ENCODE peak calls at places on chromosomes 3 and 15, in six cellular contexts. E is 8988T; I is astrocyte of the cerebellum; D is Daoy; P is stimulated activated CD8-positive, alpha-beta memory T cell treated with anti-CD3 and anti-CD28 coated beads, Interleukin-12 subunit alpha, Interleukin-12 subunit beta, amount 100 ng/mL, for 4 hours; R is stimulated activated CD4-positive, alpha-beta T cell treated with anti-CD3 and anti-CD28 coated beads, Interleukin-12 subunit alpha, Interleukin-12 subunit beta, amount 100 ng/mL, for 48 hours. O is an unnamed sample.

GRCh38 chr3:57952208-57952631 is 56.0 kb upstream of the FLNB start:
- DNase-seq in P (no peak), R (no peak), E (no peak), D (peak; percentile 69), I (peak; percentile 73), O (no peak)

GRCh38 chr15:98958918-98959639 is 48.5 kb downstream of the PGPEP1L start:
- DNase-seq in P (no peak), D (no peak), I (no peak), E (no peak), R (no peak), O (no peak)

GRCh38 chr15:86235667-86236066 is 156.0 kb downstream of the AGBL1 start:
- DNase-seq in R (no peak), E (no peak), P (no peak), D (no peak), I (no peak), O (no peak)

GRCh38 chr3:131561511-131561910 is 58.7 kb upstream of the MRPL3 start:
- DNase-seq in D (no peak), I (peak; percentile 56), P (no peak), E (no peak), R (no peak), O (no peak)

GRCh38 chr3:133843634-133844033 is 38.0 kb downstream of the SRPRB start:
- DNase-seq in P (no peak), D (peak; percentile 25), E (no peak), I (peak; percentile 16), R (no peak), O (no peak)

GRCh38 chr3:107810195-107811071 is 280.4 kb downstream of the CD47 start:
- DNase-seq in I (no peak), E (no peak), R (no peak), D (no peak), P (no peak), O (no peak)

GRCh38 chr3:64456674-64457073 is 231.1 kb downstream of the ADAMTS9 start:
- DNase-seq in E (no peak), D (no peak), P (no peak), I (no peak), R (no peak), O (no peak)

GRCh38 chr3:69838696-69839515 is 99.6 kb downstream of the MITF start:
- DNase-seq in D (no peak), P (no peak), E (no peak), R (no peak), I (no peak), O (no peak)

GRCh38 chr3:183180105-183180763 is 17.7 kb upstream of the LAMP3 start:
- DNase-seq in I (no peak), E (no peak), R (no peak), P (no peak), D (no peak), O (no peak)

GRCh38 chr15:83956887-83957286 is 278.7 kb upstream of the GOLGA6L4 start:
- DNase-seq in E (no peak), D (no peak), P (no peak), I (no peak), R (no peak), O (no peak)

GRCh38 chr15:52678468-52679231 is 538 bp downstream of the ATOSA start:
- DNase-seq in E (peak; percentile 5), I (no peak), P (peak; percentile 31), R (peak; percentile 20), D (peak; percentile 80), O (peak; percentile 65)

GRCh38 chr3:53581671-53582070 is 87.3 kb downstream of the CACNA1D start:
- DNase-seq in P (no peak), I (no peak), R (no peak), D (peak; percentile 28), E (no peak), O (no peak)

GRCh38 chr3:79424811-79425210 is 343.0 kb downstream of the ROBO1 start:
- DNase-seq in R (no peak), D (no peak), E (no peak), I (no peak), P (no peak), O (no peak)

GRCh38 chr3:126365351-126366274 is 8.4 kb upstream of the KLF15 start:
- DNase-seq in R (no peak), D (no peak), E (no peak), P (no peak), I (no peak), O (no peak)

GRCh38 chr3:197465996-197466549 is 89.7 kb downstream of the BDH1 start:
- DNase-seq in I (no peak), E (no peak), R (no peak), D (peak; percentile 53), P (no peak), O (no peak)

GRCh38 chr3:195129644-195130492 is 141.1 kb downstream of the XXYLT1 start:
- DNase-seq in I (no peak), D (no peak), P (no peak), E (no peak), R (peak; percentile 25), O (no peak)

GRCh38 chr15:91967935-91968605 is 114.6 kb downstream of the SLCO3A1 start:
- DNase-seq in E (no peak), P (no peak), R (no peak), D (no peak), I (no peak), O (no peak)

GRCh38 chr3:44649709-44650108 is 1.2 kb downstream of the ZNF35 start:
- DNase-seq in I (no peak), D (no peak), P (no peak), R (no peak), E (no peak), O (no peak)

GRCh38 chr3:125512135-125512920 is 7.7 kb downstream of the SNX4 start:
- DNase-seq in R (peak; percentile 37), D (peak; percentile 28), P (no peak), I (no peak), E (no peak), O (no peak)

GRCh38 chr3:14725015-14725431 is 50.1 kb downstream of the C3orf20 start:
- DNase-seq in R (no peak), I (no peak), E (no peak), P (no peak), D (no peak), O (no peak)

GRCh38 chr3:94069242-94069813 is 6.5 kb downstream of the NSUN3 start:
- DNase-seq in D (no peak), I (no peak), P (no peak), R (no peak), E (no peak), O (no peak)

GRCh38 chr3:106198828-106199194 is 330.0 kb upstream of the CBLB start:
- DNase-seq in E (no peak), I (no peak), D (no peak), P (no peak), R (no peak), O (no peak)

GRCh38 chr15:58361291-58361759 is 70.5 kb upstream of the LIPC start:
- DNase-seq in I (peak; percentile 74), P (no peak), R (no peak), E (no peak), D (peak; percentile 79), O (no peak)

GRCh38 chr3:173799073-173799830 is 401.7 kb downstream of the NLGN1 start:
- DNase-seq in I (no peak), R (no peak), P (no peak), D (no peak), E (no peak), O (no peak)

GRCh38 chr3:31911124-31911523 is 69.9 kb downstream of the OSBPL10 start:
- DNase-seq in R (no peak), D (no peak), I (no peak), P (no peak), E (no peak), O (no peak)

GRCh38 chr3:152417181-152417580 is 148.5 kb downstream of the MBNL1 start:
- DNase-seq in D (no peak), P (no peak), I (no peak), R (no peak), E (no peak), O (no peak)

GRCh38 chr15:96888764-96889163 is 558.3 kb downstream of the NR2F2 start:
- DNase-seq in D (no peak), E (no peak), P (no peak), I (no peak), R (no peak), O (no peak)

GRCh38 chr3:50639055-50639494 is 22.1 kb downstream of the MAPKAPK3 start:
- DNase-seq in D (peak; percentile 79), E (no peak), P (no peak), I (peak; percentile 37), R (no peak), O (no peak)

GRCh38 chr3:179506792-179507191 is 55.5 kb upstream of the GNB4 start:
- DNase-seq in D (no peak), R (no peak), P (no peak), E (no peak), I (no peak), O (no peak)

GRCh38 chr15:66935688-66936087 is 129.7 kb upstream of the SMAD3 start:
- DNase-seq in I (no peak), P (no peak), R (no peak), E (no peak), D (no peak), O (peak; percentile 2)

GRCh38 chr15:49309889-49310288 is 113.2 kb upstream of the FGF7 start:
- DNase-seq in D (no peak), E (no peak), I (no peak), P (no peak), R (no peak), O (no peak)

GRCh38 chr3:153165211-153165815 is 3.3 kb downstream of the RAP2B start:
- DNase-seq in I (no peak), D (no peak), E (no peak), R (no peak), P (no peak), O (no peak)

GRCh38 chr15:62440731-62441130 is 275.6 kb upstream of the C2CD4B start:
- DNase-seq in R (no peak), D (no peak), I (no peak), E (no peak), P (no peak), O (no peak)

GRCh38 chr15:39025331-39025730 is 460.7 kb upstream of the RASGRP1 start:
- DNase-seq in D (no peak), E (no peak), P (no peak), I (no peak), R (no peak), O (no peak)

GRCh38 chr3:190983875-190984274 is 121.4 kb upstream of the GMNC start:
- DNase-seq in P (no peak), R (no peak), D (no peak), E (no peak), I (no peak), O (no peak)

GRCh38 chr3:189165092-189165491 is 6.7 kb upstream of the TPRG1 start:
- DNase-seq in P (no peak), E (no peak), D (no peak), I (no peak), R (no peak), O (no peak)

GRCh38 chr3:13344663-13345062 is 75.5 kb downstream of the NUP210 start:
- DNase-seq in I (no peak), P (no peak), E (no peak), R (no peak), D (no peak), O (no peak)

GRCh38 chr3:98817546-98817945 is 54.4 kb downstream of the ST3GAL6 start:
- DNase-seq in D (no peak), I (peak; percentile 49), P (no peak), E (no peak), R (no peak), O (no peak)

O was measured in natural killer cell.